ENCODE peak calls at places on chromosomes 16 and 17, in eight cellular contexts. H is fibroblast of pulmonary artery, Q is upper lobe of right lung, E is lower lobe of right lung, Z is prostate gland, I is esophagus muscularis mucosa, N is cardiac muscle cell, X is foreskin fibroblast. V is an unnamed sample.

GRCh38 chr16:8047711-8048110 is 542.6 kb downstream of the TMEM114 start:
- DNase-seq in H (no peak), Q (no peak), E (no peak), Z (no peak), I (no peak), N (no peak), X (no peak), V (no peak)

GRCh38 chr16:86408685-86409084 is 101.6 kb upstream of the FOXF1 start:
- DNase-seq in H (no peak), Q (no peak), E (no peak), Z (no peak), I (no peak), N (no peak), X (no peak), V (no peak)

GRCh38 chr16:825298-826061 is 24.9 kb upstream of the GNG13 start:
- DNase-seq in H (no peak), Q (no peak), E (no peak), Z (no peak), I (no peak), N (no peak), X (peak), V (no peak)

GRCh38 chr16:50547944-50548658 is at the start of gene NKD1:
- DNase-seq in H (peak), Q (peak), E (peak), Z (peak), I (no peak), N (peak), X (peak), V (no peak)

GRCh38 chr17:6455321-6455705 is 11.1 kb downstream of the PIMREG start:
- DNase-seq in H (peak), Q (peak), E (peak), Z (no peak), I (no peak), N (peak), X (peak), V (peak)

GRCh38 chr17:78731904-78732303 is 50.2 kb downstream of the CYTH1 start:
- DNase-seq in H (no peak), Q (no peak), E (no peak), Z (no peak), I (no peak), N (no peak), X (no peak), V (no peak)

GRCh38 chr17:38585056-38585804 is 20.5 kb downstream of the SRCIN1 start:
- DNase-seq in H (no peak), Q (no peak), E (no peak), Z (no peak), I (no peak), N (no peak), X (peak), V (no peak)

GRCh38 chr17:76265624-76266243 is 586 bp downstream of the UBALD2 start:
- DNase-seq in H (peak), Q (peak), E (peak), Z (peak), I (no peak), N (peak), X (peak), V (no peak)

GRCh38 chr17:17535957-17536356 is 39.8 kb upstream of the RASD1 start:
- DNase-seq in H (peak), Q (peak), E (peak), Z (peak), I (no peak), N (no peak), X (peak), V (no peak)

GRCh38 chr17:70208080-70208794 is 38.9 kb downstream of the KCNJ2 start:
- DNase-seq in H (no peak), Q (no peak), E (no peak), Z (no peak), I (no peak), N (no peak), X (no peak), V (no peak)

GRCh38 chr17:54935487-54935886 is 33.0 kb downstream of the COX11 start:
- DNase-seq in H (no peak), Q (no peak), E (no peak), Z (no peak), I (no peak), N (no peak), X (no peak), V (no peak)

GRCh38 chr17:47207143-47208067 is 1.7 kb upstream of the MYL4 start:
- DNase-seq in H (no peak), Q (no peak), E (no peak), Z (no peak), I (peak), N (no peak), X (no peak), V (no peak)

GRCh38 chr17:76014100-76014924 is 12.8 kb downstream of the EVPL start:
- DNase-seq in H (peak), Q (peak), E (peak), Z (peak), I (no peak), N (peak), X (peak), V (no peak)

GRCh38 chr16:77289331-77289809 is 90.2 kb downstream of the SYCE1L start:
- DNase-seq in H (peak), Q (no peak), E (no peak), Z (no peak), I (no peak), N (peak), X (peak), V (no peak)

GRCh38 chr17:66691644-66692500 is 143.0 kb upstream of the CACNG5 start:
- DNase-seq in H (peak), Q (no peak), E (peak), Z (no peak), I (no peak), N (peak), X (peak), V (no peak)

GRCh38 chr16:61892531-61892930 is 143.7 kb downstream of the CDH8 start:
- DNase-seq in H (no peak), Q (no peak), E (no peak), Z (no peak), I (no peak), N (no peak), X (no peak), V (no peak)

GRCh38 chr17:80749611-80750010 is 205.0 kb downstream of the RPTOR start:
- DNase-seq in H (no peak), Q (no peak), E (no peak), Z (no peak), I (no peak), N (no peak), X (no peak), V (no peak)

GRCh38 chr17:15287533-15288267 is 22.6 kb upstream of the PMP22 start:
- DNase-seq in H (no peak), Q (no peak), E (no peak), Z (no peak), I (no peak), N (peak), X (peak), V (no peak)

GRCh38 chr16:81711609-81712329 is 67.3 kb upstream of the PLCG2 start:
- DNase-seq in H (peak), Q (no peak), E (no peak), Z (no peak), I (no peak), N (peak), X (peak), V (no peak)

GRCh38 chr17:1592751-1593629 is 30.4 kb upstream of the PITPNA start:
- DNase-seq in H (no peak), Q (no peak), E (no peak), Z (no peak), I (no peak), N (no peak), X (no peak), V (no peak)

GRCh38 chr16:88010343-88010970 is 59.2 kb downstream of the BANP start:
- DNase-seq in H (no peak), Q (no peak), E (no peak), Z (no peak), I (no peak), N (no peak), X (no peak), V (no peak)

GRCh38 chr17:32831223-32831622 is 45.7 kb downstream of the MYO1D start:
- DNase-seq in H (no peak), Q (no peak), E (no peak), Z (no peak), I (no peak), N (no peak), X (no peak), V (no peak)

GRCh38 chr16:19659554-19659953 is 58.5 kb downstream of the KNOP1 start:
- DNase-seq in H (no peak), Q (no peak), E (no peak), Z (no peak), I (no peak), N (peak), X (peak), V (no peak)

GRCh38 chr17:69763503-69763902 is 311.5 kb upstream of the KCNJ16 start:
- DNase-seq in H (peak), Q (no peak), E (no peak), Z (no peak), I (no peak), N (peak), X (peak), V (no peak)

GRCh38 chr16:54099627-54100026 is 187.0 kb downstream of the IRX3 start:
- DNase-seq in H (no peak), Q (no peak), E (no peak), Z (no peak), I (no peak), N (no peak), X (no peak), V (no peak)

GRCh38 chr16:89115216-89115949 is 21.7 kb downstream of the ACSF3 start:
- DNase-seq in H (peak), Q (peak), E (peak), Z (peak), I (peak), N (peak), X (no peak), V (no peak)

DNA sequence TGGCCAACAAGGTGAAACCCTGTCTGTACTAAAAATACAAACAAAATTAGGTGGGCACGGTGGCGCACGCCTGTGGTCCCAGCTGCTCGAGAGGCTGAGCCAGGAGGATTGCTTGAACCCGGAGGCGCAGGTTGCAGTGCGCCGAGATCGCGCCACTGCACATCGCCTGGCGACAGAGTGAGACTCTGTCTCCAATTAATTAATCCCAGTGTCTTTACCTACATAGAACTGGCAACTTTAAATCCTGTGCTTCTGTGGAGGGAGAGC is 1.5 kb upstream of the ELOB start:
- DNase-seq in H (no peak), Q (no peak), E (no peak), Z (no peak), I (no peak), N (no peak), X (no peak), V (no peak)
- H3K4me3 ChIP-seq in H (no peak), Q (peak), E (peak), Z (no peak), I (peak), N (peak), X (peak), V (peak)

GRCh38 chr16:17901309-17901708 is 430.5 kb upstream of the XYLT1 start:
- DNase-seq in H (no peak), Q (no peak), E (no peak), Z (no peak), I (no peak), N (no peak), X (no peak), V (no peak)

DNA sequence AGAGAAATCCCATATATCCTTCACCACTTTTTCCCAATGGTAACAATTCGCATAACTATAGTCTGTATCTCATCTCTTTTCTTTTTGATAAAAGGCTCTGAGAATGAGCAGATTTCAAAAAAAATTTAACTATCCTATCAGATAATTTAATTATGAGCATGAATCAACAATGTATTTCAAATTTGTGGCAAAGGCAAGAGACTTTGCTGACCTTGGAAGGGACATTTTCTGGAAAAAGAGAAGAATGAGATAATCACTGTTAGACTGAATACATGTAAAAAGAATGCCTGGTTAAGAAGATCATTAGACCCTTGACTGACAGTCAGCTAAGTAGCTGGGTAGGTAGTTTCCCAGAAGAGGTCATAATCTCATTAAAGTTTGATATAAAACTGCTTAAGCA is 428.4 kb upstream of the XYLT1 start:
- DNase-seq in H (no peak), Q (no peak), E (no peak), Z (no peak), I (no peak), N (no peak), X (no peak), V (no peak)
- TF ChIP-seq CTCF in H (no peak), Q (no peak), E (no peak), Z (no peak), I (no peak), N (no peak), X (no peak), V (no peak)

GRCh38 chr16:4350787-4351659 is at the start of gene PAM16:
- DNase-seq in H (peak), Q (peak), E (peak), Z (peak), I (peak), N (peak), X (peak), V (peak)

GRCh38 chr16:4352843-4353242 is 1.7 kb upstream of the PAM16 start:
- DNase-seq in H (no peak), Q (no peak), E (no peak), Z (no peak), I (no peak), N (no peak), X (no peak), V (no peak)

GRCh38 chr16:4350365-4350786 is 745 bp downstream of the PAM16 start:
- DNase-seq in H (no peak), Q (no peak), E (no peak), Z (no peak), I (no peak), N (no peak), X (no peak), V (no peak)

GRCh38 chr16:4353675-4354074 is 2.6 kb upstream of the PAM16 start:
- DNase-seq in H (no peak), Q (no peak), E (no peak), Z (no peak), I (no peak), N (no peak), X (no peak), V (no peak)

DNA sequence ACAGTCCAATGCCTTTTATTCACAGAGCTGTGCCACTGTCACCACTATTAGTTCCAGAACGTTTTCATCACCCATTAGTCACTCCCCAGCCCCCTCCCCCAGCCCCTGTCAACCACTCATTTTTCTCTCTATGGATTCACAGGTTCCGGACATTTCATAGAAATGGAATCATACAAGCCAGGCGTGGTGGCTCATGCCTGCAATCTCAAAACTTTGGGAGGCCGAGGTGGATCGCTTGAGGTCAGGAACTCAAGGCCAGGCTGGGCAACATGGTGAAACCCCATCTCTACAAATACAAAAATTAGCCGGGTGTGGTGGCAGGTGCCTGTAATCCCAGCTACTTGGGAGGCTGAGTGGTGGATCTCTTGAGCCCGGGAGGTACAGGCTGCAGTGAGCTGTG is 759 bp upstream of the PAM16 start:
- DNase-seq in H (no peak), Q (no peak), E (no peak), Z (no peak), I (no peak), N (peak), X (peak), V (no peak)
- H3K4me3 ChIP-seq in H (no peak), Q (no peak), E (no peak), Z (no peak), I (no peak), N (no peak), X (no peak), V (no peak)

GRCh38 chr17:7729841-7730240 is 12.3 kb downstream of the DNAH2 start:
- DNase-seq in H (no peak), Q (no peak), E (no peak), Z (no peak), I (no peak), N (no peak), X (no peak), V (no peak)
- TF ChIP-seq CTCF in H (no peak), Q (no peak), E (no peak), Z (no peak), I (no peak), N (no peak), X (no peak), V (no peak)

DNA sequence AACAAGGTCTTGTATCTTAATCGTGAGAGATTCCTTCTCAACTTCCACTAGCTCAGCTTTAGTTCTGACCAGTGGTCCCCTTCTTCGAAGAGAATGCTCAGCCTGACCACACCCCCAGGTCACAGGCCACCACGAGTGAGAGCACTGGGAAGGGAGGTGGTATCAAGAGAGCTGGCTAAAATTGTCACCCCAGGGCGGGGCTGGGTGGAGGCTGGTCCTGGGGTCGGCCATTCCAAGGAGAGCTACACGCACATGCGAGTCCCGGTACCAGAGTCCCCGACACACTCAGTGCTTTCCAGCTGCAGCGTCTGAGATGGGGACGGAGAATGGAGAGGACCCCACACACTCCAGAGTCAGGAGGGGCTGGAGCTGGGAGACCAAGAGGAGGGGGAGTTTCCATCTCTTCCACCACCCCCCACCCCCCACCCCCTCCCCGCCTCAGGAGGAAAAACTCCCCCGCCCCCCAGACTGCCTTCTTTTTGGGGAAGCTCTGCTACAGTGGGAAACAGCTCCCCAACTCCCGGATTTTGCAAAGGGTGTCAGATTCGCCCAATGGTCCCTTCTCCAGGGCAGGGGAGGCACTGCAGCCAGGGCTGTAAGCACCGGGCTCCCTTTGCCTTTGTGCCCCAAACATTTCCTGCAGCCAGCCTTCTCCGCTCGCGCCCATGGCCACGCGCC is 1.6 kb downstream of the C1QL1 start:
- DNase-seq in H (no peak), Q (no peak), E (no peak), Z (no peak), I (no peak), N (no peak), X (no peak), V (no peak)
- H3K4me3 ChIP-seq in H (no peak), Q (no peak), E (no peak), Z (no peak), I (peak), N (no peak), X (no peak), V (no peak)

GRCh38 chr17:13793951-13794350 is 192.2 kb upstream of the HS3ST3A1 start:
- DNase-seq in H (no peak), Q (no peak), E (no peak), Z (no peak), I (no peak), N (no peak), X (no peak), V (no peak)
- TF ChIP-seq CTCF in H (no peak), Q (no peak), E (no peak), Z (no peak), I (no peak), N (no peak), X (no peak), V (no peak)

GRCh38 chr16:58128721-58129096 is 472 bp downstream of the CFAP20 start:
- DNase-seq in H (no peak), Q (peak), E (no peak), Z (no peak), I (no peak), N (no peak), X (no peak), V (no peak)
- H3K4me3 ChIP-seq in H (peak), Q (peak), E (peak), Z (peak), I (peak), N (peak), X (peak), V (peak)

DNA sequence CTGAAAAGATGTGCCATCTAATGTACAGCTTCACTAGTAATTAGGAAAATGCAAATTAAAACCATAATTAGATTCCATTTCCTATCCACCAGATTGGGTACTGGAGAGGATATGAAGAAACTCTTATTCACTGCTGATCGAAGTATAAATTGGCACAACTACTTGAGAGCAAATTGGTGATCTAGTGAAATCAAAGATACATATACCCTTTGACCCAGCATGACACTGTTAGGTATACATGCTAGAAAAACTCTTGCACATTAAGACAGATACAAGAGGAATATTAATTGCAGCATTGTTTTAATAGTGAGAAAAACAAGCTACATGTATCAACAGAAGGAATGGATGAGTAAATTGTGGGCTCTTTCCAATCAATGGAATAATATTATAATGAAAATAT is 48.8 kb downstream of the BRIP1 start:
- DNase-seq in H (no peak), Q (no peak), E (no peak), Z (no peak), I (no peak), N (no peak), X (no peak), V (no peak)
- TF ChIP-seq CTCF in H (no peak), Q (no peak), E (no peak), Z (no peak), I (no peak), N (no peak), X (no peak), V (no peak)